ENCODE peak calls at places on chromosomes 12 and 14, in nine cellular contexts. One of them, this sample, is unnamed.

GRCh38 chr12:113723631-113724030 is 242.5 kb downstream of the RBM19 start:
- DNase-seq in fibroblast of pulmonary artery: no peak
- DNase-seq in gastrocnemius medialis: no peak
- DNase-seq in HCEC 1CT: no peak
- DNase-seq in hypothalamus: no peak
- DNase-seq in kidney tubule cell: no peak
- DNase-seq in AG09309: no peak
- DNase-seq in T-helper 9 cell: no peak
- DNase-seq in SHP77: no peak
- DNase-seq in this sample: no peak

GRCh38 chr12:23640754-23641153 is 308.7 kb downstream of the SOX5 start:
- DNase-seq in fibroblast of pulmonary artery: no peak
- DNase-seq in gastrocnemius medialis: no peak
- DNase-seq in HCEC 1CT: no peak
- DNase-seq in hypothalamus: no peak
- DNase-seq in kidney tubule cell: no peak
- DNase-seq in AG09309: no peak
- DNase-seq in T-helper 9 cell: no peak
- DNase-seq in SHP77: no peak
- DNase-seq in this sample: peak; percentile 83

GRCh38 chr14:98437113-98437512 is 834.9 kb downstream of the BCL11B start:
- DNase-seq in fibroblast of pulmonary artery: no peak
- DNase-seq in gastrocnemius medialis: no peak
- DNase-seq in HCEC 1CT: no peak
- DNase-seq in hypothalamus: no peak
- DNase-seq in kidney tubule cell: no peak
- DNase-seq in AG09309: no peak
- DNase-seq in T-helper 9 cell: no peak
- DNase-seq in SHP77: no peak
- DNase-seq in this sample: no peak

GRCh38 chr12:121577443-121578180 is 3.2 kb downstream of the KDM2B start:
- DNase-seq in fibroblast of pulmonary artery: no peak
- DNase-seq in gastrocnemius medialis: no peak
- DNase-seq in HCEC 1CT: no peak
- DNase-seq in hypothalamus: no peak
- DNase-seq in kidney tubule cell: no peak
- DNase-seq in AG09309: no peak
- DNase-seq in T-helper 9 cell: no peak
- DNase-seq in SHP77: no peak
- DNase-seq in this sample: no peak

GRCh38 chr14:69648480-69649414 is 37.4 kb downstream of the SUSD6 start:
- DNase-seq in fibroblast of pulmonary artery: peak; percentile 77
- DNase-seq in gastrocnemius medialis: no peak
- DNase-seq in HCEC 1CT: peak; percentile 54
- DNase-seq in hypothalamus: no peak
- DNase-seq in kidney tubule cell: peak; percentile 53
- DNase-seq in AG09309: no peak
- DNase-seq in T-helper 9 cell: no peak
- DNase-seq in SHP77: peak; percentile 55
- DNase-seq in this sample: no peak

GRCh38 chr14:56216631-56217379 is 98.6 kb downstream of the PELI2 start:
- DNase-seq in fibroblast of pulmonary artery: peak; percentile 54
- DNase-seq in gastrocnemius medialis: peak; percentile 18
- DNase-seq in HCEC 1CT: no peak
- DNase-seq in hypothalamus: peak; percentile 77
- DNase-seq in kidney tubule cell: no peak
- DNase-seq in AG09309: no peak
- DNase-seq in T-helper 9 cell: no peak
- DNase-seq in SHP77: peak; percentile 70
- DNase-seq in this sample: peak; percentile 79

GRCh38 chr12:50618864-50619609 is 114.3 kb downstream of the DIP2B start:
- DNase-seq in fibroblast of pulmonary artery: peak; percentile 71
- DNase-seq in gastrocnemius medialis: no peak
- DNase-seq in HCEC 1CT: peak; percentile 17
- DNase-seq in hypothalamus: no peak
- DNase-seq in kidney tubule cell: peak; percentile 92
- DNase-seq in AG09309: no peak
- DNase-seq in T-helper 9 cell: no peak
- DNase-seq in SHP77: no peak
- DNase-seq in this sample: no peak

GRCh38 chr12:56153291-56154065 is 1.1 kb downstream of the MYL6B start:
- DNase-seq in fibroblast of pulmonary artery: no peak
- DNase-seq in gastrocnemius medialis: no peak
- DNase-seq in HCEC 1CT: no peak
- DNase-seq in hypothalamus: no peak
- DNase-seq in kidney tubule cell: no peak
- DNase-seq in AG09309: no peak
- DNase-seq in T-helper 9 cell: no peak
- DNase-seq in SHP77: no peak
- DNase-seq in this sample: no peak

GRCh38 chr12:75953312-75953906 is 78.2 kb downstream of the PHLDA1 start:
- DNase-seq in fibroblast of pulmonary artery: peak; percentile 50
- DNase-seq in gastrocnemius medialis: no peak
- DNase-seq in HCEC 1CT: peak; percentile 70
- DNase-seq in hypothalamus: no peak
- DNase-seq in kidney tubule cell: peak; percentile 76
- DNase-seq in AG09309: peak; percentile 66
- DNase-seq in T-helper 9 cell: no peak
- DNase-seq in SHP77: no peak
- DNase-seq in this sample: no peak

GRCh38 chr12:89828575-89828974 is 119.9 kb upstream of the ATP2B1 start:
- DNase-seq in fibroblast of pulmonary artery: no peak
- DNase-seq in gastrocnemius medialis: no peak
- DNase-seq in HCEC 1CT: no peak
- DNase-seq in hypothalamus: no peak
- DNase-seq in kidney tubule cell: no peak
- DNase-seq in AG09309: no peak
- DNase-seq in T-helper 9 cell: no peak
- DNase-seq in SHP77: no peak
- DNase-seq in this sample: no peak

GRCh38 chr14:103370087-103370486 is 15.1 kb upstream of the MARK3 start:
- DNase-seq in fibroblast of pulmonary artery: no peak
- DNase-seq in gastrocnemius medialis: no peak
- DNase-seq in HCEC 1CT: no peak
- DNase-seq in hypothalamus: no peak
- DNase-seq in kidney tubule cell: no peak
- DNase-seq in AG09309: no peak
- DNase-seq in T-helper 9 cell: no peak
- DNase-seq in SHP77: no peak
- DNase-seq in this sample: no peak

GRCh38 chr12:12441891-12442461 is 85.1 kb downstream of the BORCS5 start:
- DNase-seq in fibroblast of pulmonary artery: peak; percentile 50
- DNase-seq in gastrocnemius medialis: no peak
- DNase-seq in HCEC 1CT: no peak
- DNase-seq in hypothalamus: no peak
- DNase-seq in kidney tubule cell: no peak
- DNase-seq in AG09309: no peak
- DNase-seq in T-helper 9 cell: peak; percentile 42
- DNase-seq in SHP77: no peak
- DNase-seq in this sample: no peak

GRCh38 chr12:21993438-21993981 is 52.3 kb upstream of the ABCC9 start:
- DNase-seq in fibroblast of pulmonary artery: no peak
- DNase-seq in gastrocnemius medialis: no peak
- DNase-seq in HCEC 1CT: no peak
- DNase-seq in hypothalamus: no peak
- DNase-seq in kidney tubule cell: no peak
- DNase-seq in AG09309: no peak
- DNase-seq in T-helper 9 cell: no peak
- DNase-seq in SHP77: no peak
- DNase-seq in this sample: no peak

GRCh38 chr12:47892819-47893218 is 12.0 kb downstream of the VDR start:
- DNase-seq in fibroblast of pulmonary artery: no peak
- DNase-seq in gastrocnemius medialis: no peak
- DNase-seq in HCEC 1CT: no peak
- DNase-seq in hypothalamus: no peak
- DNase-seq in kidney tubule cell: peak; percentile 19
- DNase-seq in AG09309: no peak
- DNase-seq in T-helper 9 cell: no peak
- DNase-seq in SHP77: no peak
- DNase-seq in this sample: no peak

GRCh38 chr14:53979747-53980642 is 23.4 kb upstream of the BMP4 start:
- DNase-seq in fibroblast of pulmonary artery: peak; percentile 62
- DNase-seq in gastrocnemius medialis: peak; percentile 53
- DNase-seq in HCEC 1CT: peak; percentile 82
- DNase-seq in hypothalamus: no peak
- DNase-seq in kidney tubule cell: peak; percentile 78
- DNase-seq in AG09309: no peak
- DNase-seq in T-helper 9 cell: no peak
- DNase-seq in SHP77: no peak
- DNase-seq in this sample: no peak

GRCh38 chr12:69610126-69610525 is 581 bp downstream of the LRRC10 start:
- DNase-seq in fibroblast of pulmonary artery: no peak
- DNase-seq in gastrocnemius medialis: no peak
- DNase-seq in HCEC 1CT: no peak
- DNase-seq in hypothalamus: no peak
- DNase-seq in kidney tubule cell: no peak
- DNase-seq in AG09309: no peak
- DNase-seq in T-helper 9 cell: no peak
- DNase-seq in SHP77: no peak
- DNase-seq in this sample: no peak

GRCh38 chr12:7042847-7043246 is 17.7 kb upstream of the C1S start:
- DNase-seq in fibroblast of pulmonary artery: peak; percentile 70
- DNase-seq in gastrocnemius medialis: no peak
- DNase-seq in HCEC 1CT: peak; percentile 53
- DNase-seq in hypothalamus: no peak
- DNase-seq in kidney tubule cell: peak; percentile 54
- DNase-seq in AG09309: no peak
- DNase-seq in T-helper 9 cell: no peak
- DNase-seq in SHP77: no peak
- DNase-seq in this sample: no peak

GRCh38 chr14:72495668-72496067 is 398.2 kb downstream of the DPF3 start:
- DNase-seq in fibroblast of pulmonary artery: peak; percentile 38
- DNase-seq in gastrocnemius medialis: peak; percentile 28
- DNase-seq in HCEC 1CT: no peak
- DNase-seq in hypothalamus: no peak
- DNase-seq in kidney tubule cell: no peak
- DNase-seq in AG09309: no peak
- DNase-seq in T-helper 9 cell: no peak
- DNase-seq in SHP77: no peak
- DNase-seq in this sample: no peak

GRCh38 chr12:113086249-113087164 is 30.0 kb downstream of the DTX1 start:
- DNase-seq in fibroblast of pulmonary artery: no peak
- DNase-seq in gastrocnemius medialis: no peak
- DNase-seq in HCEC 1CT: no peak
- DNase-seq in hypothalamus: no peak
- DNase-seq in kidney tubule cell: peak; percentile 49
- DNase-seq in AG09309: no peak
- DNase-seq in T-helper 9 cell: peak; percentile 16
- DNase-seq in SHP77: peak; percentile 18
- DNase-seq in this sample: no peak

GRCh38 chr12:132559652-132560420 is 50.5 kb downstream of the LRCOL1 start:
- DNase-seq in fibroblast of pulmonary artery: peak; percentile 42
- DNase-seq in gastrocnemius medialis: no peak
- DNase-seq in HCEC 1CT: peak; percentile 33
- DNase-seq in hypothalamus: peak; percentile 10
- DNase-seq in kidney tubule cell: peak; percentile 73
- DNase-seq in AG09309: no peak
- DNase-seq in T-helper 9 cell: no peak
- DNase-seq in SHP77: peak; percentile 71
- DNase-seq in this sample: peak; percentile 76